ENCODE peak calls at places on chromosome 21, in eight cellular contexts. R, I, D, A, F, H, V and L are unnamed samples.

GRCh38 chr21:34126269-34126668 is 52.9 kb downstream of the MRPS6 start:
- DNase-seq in H (peak), I (peak), F (peak), R (no peak), V (peak), D (no peak), A (no peak), L (peak)

GRCh38 chr21:32524010-32524719 is 61.2 kb downstream of the TCP10L start:
- DNase-seq in H (peak), I (peak), V (peak), R (no peak), A (no peak), F (peak), D (no peak), L (peak)

GRCh38 chr21:30257773-30258172 is 25.0 kb downstream of the KRTAP24-1 start:
- DNase-seq in V (peak), F (no peak), A (peak), R (peak), D (no peak), H (no peak), I (peak), L (no peak)

GRCh38 chr21:37072239-37072987 is 458 bp downstream of the PIGP start:
- DNase-seq in V (peak), I (peak), A (peak), H (peak), R (peak), F (peak), D (peak), L (peak)

GRCh38 chr21:42187976-42188653 is 30.8 kb upstream of the ABCG1 start:
- DNase-seq in H (no peak), V (peak), R (no peak), D (peak), A (no peak), I (no peak), F (peak), L (no peak)

GRCh38 chr21:44820851-44821250 is 3.0 kb upstream of the SUMO3 start:
- DNase-seq in F (peak), A (no peak), I (no peak), V (peak), H (no peak), D (no peak), R (no peak), L (no peak)

GRCh38 chr21:27269646-27270045 is 302.8 kb upstream of the ADAMTS5 start:
- DNase-seq in V (peak), R (no peak), H (peak), F (peak), I (no peak), A (no peak), D (no peak), L (no peak)

GRCh38 chr21:43916076-43916475 is 51.1 kb downstream of the AGPAT3 start:
- DNase-seq in A (no peak), F (no peak), R (no peak), V (no peak), I (no peak), H (no peak), D (no peak), L (no peak)

GRCh38 chr21:35097525-35097924 is 48.4 kb upstream of the RUNX1 start:
- DNase-seq in R (no peak), I (no peak), D (no peak), F (no peak), V (no peak), A (no peak), H (no peak), L (no peak)

GRCh38 chr21:35208810-35209517 is 159.9 kb upstream of the RUNX1 start:
- DNase-seq in F (peak), R (no peak), H (no peak), A (no peak), V (peak), I (no peak), D (no peak), L (no peak)

GRCh38 chr21:15066231-15066577 is 1.4 kb upstream of the NRIP1 start:
- DNase-seq in I (no peak), H (no peak), V (no peak), A (no peak), R (no peak), D (no peak), F (no peak), L (no peak)

GRCh38 chr21:18985584-18985983 is 582.0 kb upstream of the TMPRSS15 start:
- DNase-seq in D (no peak), R (no peak), I (no peak), H (no peak), V (no peak), F (no peak), A (no peak), L (no peak)

GRCh38 chr21:37207441-37208009 is 59.6 kb downstream of the VPS26C start:
- DNase-seq in H (no peak), A (peak), F (no peak), I (no peak), D (peak), V (peak), R (no peak), L (peak)

GRCh38 chr21:33839167-33839716 is 76.4 kb downstream of the ATP5PO start:
- DNase-seq in A (no peak), F (no peak), I (no peak), R (no peak), H (no peak), V (no peak), D (no peak), L (no peak)